ENCODE peak calls at places on chromosomes 3 and 15, in seven cellular contexts. U, I, D, E, Z, G and F are unnamed samples.

GRCh38 chr3:52456169-52456799 is 880 bp downstream of the NISCH start:
- DNase-seq in U (no peak), D (no peak), Z (peak), I (no peak), G (no peak), E (peak), F (no peak)

GRCh38 chr3:33440578-33441321 is 545 bp upstream of the UBP1 start:
- DNase-seq in U (peak), Z (peak), D (peak), G (peak), I (peak), E (peak), F (peak)

GRCh38 chr15:26866298-26867198 is at the start of gene GABRA5:
- DNase-seq in D (peak), U (no peak), E (no peak), G (no peak), Z (no peak), I (no peak), F (peak)

GRCh38 chr15:73320619-73321180 is 48.1 kb downstream of the HCN4 start:
- DNase-seq in U (no peak), Z (no peak), D (no peak), I (no peak), G (no peak), E (no peak), F (no peak)

GRCh38 chr3:38648024-38648658 is 1.3 kb downstream of the SCN5A start:
- DNase-seq in U (no peak), I (no peak), D (no peak), G (no peak), Z (no peak), E (no peak), F (no peak)

GRCh38 chr3:169399068-169399467 is 264.4 kb downstream of the MECOM start:
- DNase-seq in G (no peak), Z (no peak), D (no peak), E (no peak), U (no peak), I (no peak), F (no peak)

GRCh38 chr3:196989721-196990262 is 21.2 kb upstream of the PIGZ start:
- DNase-seq in E (no peak), I (no peak), U (no peak), Z (no peak), D (no peak), G (peak), F (peak)

GRCh38 chr3:146390967-146391366 is 78.4 kb downstream of the PLSCR2 start:
- DNase-seq in U (no peak), D (peak), Z (no peak), I (no peak), G (no peak), E (peak), F (no peak)

GRCh38 chr3:16866447-16867025 is 18.2 kb upstream of the PLCL2 start:
- DNase-seq in Z (peak), I (no peak), G (no peak), D (peak), E (peak), U (no peak), F (no peak)

GRCh38 chr15:101437209-101437608 is 52.3 kb downstream of the PCSK6 start:
- DNase-seq in I (no peak), Z (no peak), E (no peak), U (no peak), G (no peak), D (no peak), F (no peak)

GRCh38 chr3:136193273-136194043 is 2.7 kb downstream of the MSL2 start:
- DNase-seq in Z (peak), D (no peak), I (no peak), U (no peak), E (peak), G (no peak), F (no peak)